ENCODE peak calls at places on chromosomes 3 and 15, in five cellular contexts. Y is foreskin melanocyte, H is germinal center, F is head of caudate nucleus, K is fibroblast of pulmonary artery. O is an unnamed sample.

GRCh38 chr3:37974121-37974927 is 16.3 kb upstream of the VILL start:
- DNase-seq in Y (peak; percentile 59), H (peak; percentile 64), F (peak; percentile 77), K (peak; percentile 75), O (peak; percentile 78)

GRCh38 chr15:66872394-66872793 is 170.4 kb downstream of the SMAD6 start:
- DNase-seq in Y (no peak), H (no peak), F (no peak), K (no peak), O (no peak)

GRCh38 chr15:83115831-83116565 is 8.6 kb downstream of the TM6SF1 start:
- DNase-seq in Y (no peak), H (no peak), F (no peak), K (no peak), O (no peak)

GRCh38 chr3:100978036-100978659 is 15.1 kb downstream of the ABI3BP start:
- DNase-seq in Y (no peak), H (no peak), F (no peak), K (no peak), O (no peak)

GRCh38 chr3:39705351-39705900 is 104.0 kb upstream of the MYRIP start:
- DNase-seq in Y (no peak), H (no peak), F (no peak), K (peak; percentile 25), O (no peak)

GRCh38 chr15:32905481-32905880 is 187.7 kb downstream of the GREM1 start:
- DNase-seq in Y (no peak), H (no peak), F (no peak), K (no peak), O (no peak)

GRCh38 chr3:52055537-52056351 is 627 bp downstream of the DUSP7 start:
- DNase-seq in Y (peak; percentile 37), H (peak; percentile 39), F (no peak), K (peak; percentile 62), O (no peak)

GRCh38 chr15:52652984-52653383 is 26.2 kb downstream of the ATOSA start:
- DNase-seq in Y (no peak), H (no peak), F (no peak), K (peak; percentile 60), O (no peak)

GRCh38 chr3:74500257-74500656 is 114.2 kb downstream of the CNTN3 start:
- DNase-seq in Y (no peak), H (no peak), F (no peak), K (peak; percentile 36), O (no peak)

GRCh38 chr15:89556413-89557262 is 18.6 kb upstream of the TICRR start:
- DNase-seq in Y (peak; percentile 68), H (peak; percentile 54), F (peak; percentile 20), K (peak; percentile 89), O (peak; percentile 43)

GRCh38 chr15:83065431-83065830 is 1.6 kb downstream of the BTBD1 start:
- DNase-seq in Y (no peak), H (no peak), F (no peak), K (no peak), O (no peak)

GRCh38 chr3:150607267-150608065 is 4.3 kb downstream of the SELENOT start:
- DNase-seq in Y (no peak), H (no peak), F (no peak), K (no peak), O (no peak)

GRCh38 chr3:39232859-39233258 is 40.5 kb upstream of the XIRP1 start:
- DNase-seq in Y (no peak), H (no peak), F (no peak), K (no peak), O (no peak)

GRCh38 chr3:24591661-24592555 is 97.3 kb upstream of the THRB start:
- DNase-seq in Y (no peak), H (no peak), F (no peak), K (no peak), O (no peak)

GRCh38 chr3:152175576-152175883 is 93.2 kb upstream of the MBNL1 start:
- DNase-seq in Y (no peak), H (no peak), F (no peak), K (peak; percentile 89), O (no peak)

GRCh38 chr15:69713726-69714559 is 261.3 kb downstream of the RPLP1 start:
- DNase-seq in Y (no peak), H (no peak), F (no peak), K (no peak), O (no peak)

GRCh38 chr3:30162579-30162978 is 443.8 kb upstream of the TGFBR2 start:
- DNase-seq in Y (no peak), H (no peak), F (no peak), K (peak; percentile 81), O (no peak)

GRCh38 chr3:150412599-150413069 is 4.5 kb downstream of the TSC22D2 start:
- DNase-seq in Y (peak; percentile 32), H (no peak), F (no peak), K (peak; percentile 85), O (peak; percentile 47)

GRCh38 chr3:99119312-99119810 is 217.9 kb upstream of the DCBLD2 start:
- DNase-seq in Y (no peak), H (no peak), F (no peak), K (no peak), O (no peak)

GRCh38 chr3:42820746-42821051 is 11.5 kb downstream of the ACKR2 start:
- DNase-seq in Y (no peak), H (no peak), F (no peak), K (no peak), O (no peak)

GRCh38 chr3:169563775-169564059 is 99.8 kb downstream of the MECOM start:
- DNase-seq in Y (no peak), H (no peak), F (no peak), K (no peak), O (no peak)